ENCODE peak calls at places on chromosomes 2 and 18, in five cellular contexts. E, C, V, Z and M are unnamed samples.

GRCh38 chr2:206921507-206921906 is 17.8 kb upstream of the CPO start:
- DNase-seq in E (no peak), C (no peak), V (no peak), Z (no peak), M (no peak)

GRCh38 chr2:53253244-53253643 is 514.4 kb upstream of the CHAC2 start:
- DNase-seq in E (no peak), C (no peak), V (no peak), Z (no peak), M (no peak)

GRCh38 chr2:21317131-21317530 is 193.4 kb downstream of the TDRD15 start:
- DNase-seq in E (no peak), C (peak; percentile 57), V (no peak), Z (peak; percentile 69), M (peak; percentile 82)

GRCh38 chr2:148756292-148756975 is 111.9 kb downstream of the EPC2 start:
- DNase-seq in E (no peak), C (no peak), V (no peak), Z (no peak), M (no peak)

GRCh38 chr2:141767051-141767450 is 363.8 kb downstream of the LRP1B start:
- DNase-seq in E (no peak), C (no peak), V (no peak), Z (no peak), M (no peak)

GRCh38 chr2:54669677-54670484 is 53.6 kb upstream of the EML6 start:
- DNase-seq in E (no peak), C (peak; percentile 43), V (no peak), Z (no peak), M (no peak)

GRCh38 chr2:80238692-80239469 is 65.7 kb downstream of the LRRTM1 start:
- DNase-seq in E (no peak), C (peak; percentile 58), V (no peak), Z (peak; percentile 80), M (no peak)

GRCh38 chr2:9473308-9473984 is 905 bp upstream of the IAH1 start:
- DNase-seq in E (no peak), C (peak; percentile 46), V (peak; percentile 77), Z (peak; percentile 69), M (no peak)

GRCh38 chr2:39938035-39938835 is 159.2 kb upstream of the THUMPD2 start:
- DNase-seq in E (no peak), C (no peak), V (no peak), Z (no peak), M (no peak)

GRCh38 chr2:106130251-106130998 is 63.7 kb downstream of the UXS1 start:
- DNase-seq in E (no peak), C (no peak), V (no peak), Z (peak; percentile 51), M (no peak)

GRCh38 chr2:54388093-54388492 is 68.0 kb upstream of the SPTBN1 start:
- DNase-seq in E (no peak), C (no peak), V (no peak), Z (no peak), M (no peak)

GRCh38 chr2:230940476-230940815 is 15.4 kb upstream of the GPR55 start:
- DNase-seq in E (no peak), C (no peak), V (peak; percentile 61), Z (peak; percentile 35), M (no peak)

GRCh38 chr18:45957100-45957499 is 10.0 kb downstream of the EPG5 start:
- DNase-seq in E (no peak), C (no peak), V (no peak), Z (no peak), M (no peak)

GRCh38 chr2:184598313-184599053 is at the start of gene ZNF804A:
- DNase-seq in E (no peak), C (peak; percentile 53), V (peak; percentile 90), Z (peak; percentile 63), M (no peak)

GRCh38 chr2:18834341-18834740 is 245.0 kb upstream of the NT5C1B start:
- DNase-seq in E (no peak), C (no peak), V (no peak), Z (no peak), M (no peak)

GRCh38 chr2:157980020-157980419 is 103.9 kb upstream of the ACVR1 start:
- DNase-seq in E (no peak), C (no peak), V (no peak), Z (no peak), M (no peak)

GRCh38 chr2:25314514-25315315 is 27.0 kb downstream of the DNMT3A start:
- DNase-seq in E (no peak), C (peak; percentile 53), V (peak; percentile 90), Z (peak; percentile 89), M (no peak)

GRCh38 chr2:1052671-1053270 is 102.1 kb downstream of the SNTG2 start:
- DNase-seq in E (no peak), C (no peak), V (no peak), Z (no peak), M (no peak)

GRCh38 chr2:134261398-134262131 is 7.7 kb downstream of the MGAT5 start:
- DNase-seq in E (no peak), C (no peak), V (no peak), Z (no peak), M (no peak)

GRCh38 chr2:44104855-44105271 is 63.8 kb upstream of the PPM1B start:
- DNase-seq in E (no peak), C (no peak), V (no peak), Z (no peak), M (no peak)

GRCh38 chr2:8605350-8606065 is 76.3 kb upstream of the ID2 start:
- DNase-seq in E (no peak), C (no peak), V (no peak), Z (no peak), M (no peak)

GRCh38 chr2:130371723-130372054 is 15.8 kb downstream of the PTPN18 start:
- DNase-seq in E (no peak), C (no peak), V (peak; percentile 84), Z (no peak), M (no peak)

GRCh38 chr2:86383844-86384243 is 46.4 kb upstream of the REEP1 start:
- DNase-seq in E (no peak), C (no peak), V (no peak), Z (no peak), M (peak; percentile 47)

GRCh38 chr18:22324191-22325131 is 93.3 kb downstream of the CTAGE1 start:
- DNase-seq in E (no peak), C (peak; percentile 59), V (peak; percentile 82), Z (peak; percentile 67), M (no peak)

GRCh38 chr2:152320166-152320565 is 14.8 kb upstream of the FMNL2 start:
- DNase-seq in E (no peak), C (no peak), V (no peak), Z (no peak), M (no peak)

DNA sequence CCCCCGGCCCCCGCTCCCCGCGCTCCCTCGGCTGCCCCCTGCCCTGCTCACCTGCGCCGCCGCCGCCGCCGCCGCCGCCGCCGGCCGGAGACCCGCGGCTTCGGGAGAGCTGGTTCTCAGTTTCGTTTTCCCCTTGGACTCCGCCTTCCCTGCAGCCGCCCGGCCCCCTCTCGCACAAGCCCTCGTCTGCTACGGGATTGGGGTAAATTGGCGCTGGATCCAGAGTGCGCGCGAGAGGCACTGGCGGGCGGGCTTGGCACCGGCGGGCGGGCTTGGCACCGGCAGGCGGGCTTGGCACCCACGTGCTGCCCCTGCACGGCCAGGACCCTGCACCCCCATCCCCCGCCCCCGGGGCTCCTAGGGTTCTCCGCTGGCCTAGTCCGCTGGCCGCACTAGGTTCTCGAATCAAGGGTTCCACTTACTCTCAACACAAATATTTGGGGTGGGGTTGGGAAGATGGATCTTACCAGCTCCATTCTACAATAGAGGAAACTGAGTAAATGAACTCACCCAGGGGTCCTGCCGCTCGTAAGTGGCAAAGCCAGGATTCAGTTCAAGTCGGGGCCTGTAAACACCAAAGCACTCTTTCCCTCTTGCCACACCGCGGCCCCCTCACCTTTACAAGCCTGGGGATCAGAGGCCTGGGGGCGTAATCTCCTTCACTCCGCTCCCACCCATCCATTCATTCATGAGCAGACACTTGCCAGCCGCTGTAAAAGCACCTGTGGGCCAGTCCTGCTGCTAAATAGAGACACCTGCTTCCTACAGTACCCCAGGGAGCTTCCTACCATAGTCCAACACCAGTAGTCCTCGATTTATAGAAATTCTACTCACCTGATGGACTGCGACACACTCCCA is at the start of gene EIF2AK2:
- DNase-seq in E (peak; percentile 84), C (peak; percentile 89), V (peak; percentile 95), Z (peak; percentile 86), M (no peak)
- TF ChIP-seq POLR2AphosphoS5 in E (no peak), C (peak; percentile 66), V (peak; percentile 86), Z (peak; percentile 35), M (peak; percentile 67)

DNA sequence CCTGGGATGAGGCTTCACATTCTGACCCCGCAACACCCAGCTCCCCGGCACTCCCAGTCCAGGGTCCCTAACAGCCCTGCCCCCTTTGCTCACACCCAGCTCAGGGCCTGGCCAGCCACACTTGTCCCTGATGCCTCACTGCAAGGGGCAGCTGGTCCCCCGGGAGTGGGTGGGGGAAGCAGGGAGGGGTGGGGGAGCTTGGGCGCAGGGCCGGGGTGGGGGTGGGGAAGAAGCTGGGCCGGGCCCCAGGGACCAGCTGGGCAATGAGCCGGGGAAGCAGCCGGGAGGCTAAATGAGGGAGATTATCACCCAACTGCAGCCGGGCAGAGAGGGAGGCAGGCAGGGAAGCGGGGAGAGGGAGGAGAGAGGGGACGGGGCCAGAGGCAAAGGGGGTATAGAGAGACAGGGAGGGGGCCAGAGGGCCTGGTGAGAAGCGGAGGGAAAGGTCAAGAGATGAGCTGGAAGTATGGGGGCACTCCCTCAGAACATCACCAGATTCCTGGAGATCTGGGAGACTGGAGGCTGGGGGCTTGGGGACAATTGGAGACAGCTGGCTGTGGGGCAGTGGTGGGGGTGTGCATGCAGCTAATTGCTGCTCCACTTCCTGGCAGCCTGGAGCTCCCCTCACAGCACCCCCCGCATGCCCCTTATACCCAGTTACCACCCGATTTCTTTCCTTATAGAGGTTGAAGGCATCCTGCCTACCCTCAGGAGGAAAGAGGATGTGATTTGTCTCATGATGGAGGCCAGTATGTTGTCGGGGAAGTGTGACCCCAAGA is 2.5 kb upstream of the ASIC4 start:
- DNase-seq in E (no peak), C (no peak), V (no peak), Z (no peak), M (no peak)
- H3K4me1 ChIP-seq in E (no peaks in the 10 kb centered on the region), C (peaks cover 14% of the 10 kb centered on the region), V (peaks cover 17% of the 10 kb centered on the region), Z (peaks cover 65% of the 10 kb centered on the region), M (peaks cover 18% of the 10 kb centered on the region)

DNA sequence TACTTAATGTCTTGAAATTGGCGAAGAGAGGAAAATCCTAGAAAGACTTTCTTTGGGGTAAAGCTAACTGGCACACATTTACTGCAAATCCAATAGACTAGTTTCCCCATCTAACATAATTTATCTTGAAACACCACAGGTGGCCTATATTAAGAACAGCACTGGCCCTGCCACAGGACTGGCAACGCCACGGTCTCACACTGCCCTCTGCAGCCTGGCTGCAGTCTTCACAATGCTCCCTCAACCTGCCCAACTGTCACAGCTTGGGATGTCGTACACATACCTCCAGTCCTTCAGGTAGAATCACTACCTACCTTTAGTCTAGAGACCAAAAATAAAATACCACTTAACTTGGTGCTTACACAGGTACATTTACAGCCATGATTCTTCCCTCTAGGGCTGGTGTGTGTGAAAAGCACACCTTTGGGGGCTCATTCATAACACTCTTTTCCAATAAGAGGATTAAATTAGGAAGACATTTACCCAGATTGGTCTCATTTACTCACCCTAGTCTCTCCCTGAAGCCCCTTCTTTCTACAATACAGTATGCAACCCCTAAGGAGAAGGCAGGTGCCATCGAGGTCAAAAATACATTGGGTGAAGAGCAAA is 222.2 kb downstream of the C1D start:
- DNase-seq in E (peak; percentile 62), C (peak; percentile 59), V (peak; percentile 82), Z (peak; percentile 68), M (no peak)
- TF ChIP-seq POLR2AphosphoS5 in E (peak; percentile 68), C (no peak), V (no peak), Z (no peak), M (peak; percentile 59)

DNA sequence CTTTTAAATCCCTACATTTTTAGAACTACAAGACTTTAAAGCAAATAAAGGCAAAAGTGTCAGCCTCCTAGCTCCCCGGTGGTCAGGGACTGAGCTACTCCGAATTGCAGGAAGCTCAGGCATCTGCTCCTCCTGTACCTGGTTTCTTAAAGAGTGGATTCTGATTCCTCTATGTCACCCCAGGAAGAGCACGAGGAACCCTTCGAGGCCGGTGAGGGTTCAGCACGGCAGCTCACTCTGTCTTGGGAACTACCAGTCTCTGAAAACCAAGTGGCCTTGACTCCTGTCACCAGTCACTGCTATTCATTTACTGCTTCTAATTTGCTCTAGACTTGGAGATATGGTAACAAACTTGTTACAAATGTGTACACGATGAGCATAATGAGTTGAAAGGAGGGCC is 2.3 kb downstream of the PER2 start:
- DNase-seq in E (no peak), C (no peak), V (no peak), Z (no peak), M (no peak)
- H3K4me1 ChIP-seq in E (peaks cover 19% of the 10 kb centered on the region), C (peaks cover 41% of the 10 kb centered on the region), V (peaks cover 39% of the 10 kb centered on the region), Z (peaks cover 23% of the 10 kb centered on the region), M (peaks cover 61% of the 10 kb centered on the region)